ENCODE peak calls at places on chromosomes 3 and 15, in nine cellular contexts. One of them, this sample, is unnamed.

GRCh38 chr15:95626501-95627361 is 703.8 kb upstream of the NR2F2 start:
- DNase-seq in heart left ventricle: peak; percentile 53
- DNase-seq in cardiac muscle cell: peak; percentile 50
- DNase-seq in adrenal gland: no peak
- DNase-seq in endodermal cell: peak; percentile 61
- DNase-seq in left ventricle myocardium inferior: peak; percentile 22
- DNase-seq in OCI-LY7: no peak
- DNase-seq in esophagus squamous epithelium: no peak
- DNase-seq in keratinocyte: no peak
- DNase-seq in this sample: no peak

GRCh38 chr15:82951472-82952155 is 906 bp downstream of the HOMER2 start:
- DNase-seq in heart left ventricle: no peak
- DNase-seq in cardiac muscle cell: no peak
- DNase-seq in adrenal gland: no peak
- DNase-seq in endodermal cell: no peak
- DNase-seq in left ventricle myocardium inferior: no peak
- DNase-seq in OCI-LY7: no peak
- DNase-seq in esophagus squamous epithelium: no peak
- DNase-seq in keratinocyte: no peak
- DNase-seq in this sample: no peak

GRCh38 chr3:15313461-15313860 is 18.9 kb downstream of the SH3BP5 start:
- DNase-seq in heart left ventricle: no peak
- DNase-seq in cardiac muscle cell: peak; percentile 81
- DNase-seq in adrenal gland: no peak
- DNase-seq in endodermal cell: no peak
- DNase-seq in left ventricle myocardium inferior: no peak
- DNase-seq in OCI-LY7: no peak
- DNase-seq in esophagus squamous epithelium: no peak
- DNase-seq in keratinocyte: no peak
- DNase-seq in this sample: no peak

GRCh38 chr3:13528217-13528801 is 20.6 kb upstream of the FBLN2 start:
- DNase-seq in heart left ventricle: peak; percentile 56
- DNase-seq in cardiac muscle cell: peak; percentile 45
- DNase-seq in adrenal gland: no peak
- DNase-seq in endodermal cell: peak; percentile 89
- DNase-seq in left ventricle myocardium inferior: peak; percentile 42
- DNase-seq in OCI-LY7: no peak
- DNase-seq in esophagus squamous epithelium: no peak
- DNase-seq in keratinocyte: no peak
- DNase-seq in this sample: no peak

GRCh38 chr3:184911570-184911969 is 99.6 kb downstream of the VPS8 start:
- DNase-seq in heart left ventricle: no peak
- DNase-seq in cardiac muscle cell: no peak
- DNase-seq in adrenal gland: no peak
- DNase-seq in endodermal cell: no peak
- DNase-seq in left ventricle myocardium inferior: no peak
- DNase-seq in OCI-LY7: no peak
- DNase-seq in esophagus squamous epithelium: no peak
- DNase-seq in keratinocyte: no peak
- DNase-seq in this sample: no peak

GRCh38 chr3:112390783-112391641 is 58.1 kb downstream of the CD200 start:
- DNase-seq in heart left ventricle: no peak
- DNase-seq in cardiac muscle cell: no peak
- DNase-seq in adrenal gland: no peak
- DNase-seq in endodermal cell: peak; percentile 63
- DNase-seq in left ventricle myocardium inferior: no peak
- DNase-seq in OCI-LY7: no peak
- DNase-seq in esophagus squamous epithelium: no peak
- DNase-seq in keratinocyte: no peak
- DNase-seq in this sample: no peak

GRCh38 chr15:83837946-83838571 is 184.1 kb downstream of the ADAMTSL3 start:
- DNase-seq in heart left ventricle: peak; percentile 55
- DNase-seq in cardiac muscle cell: peak; percentile 65
- DNase-seq in adrenal gland: peak; percentile 21
- DNase-seq in endodermal cell: peak; percentile 84
- DNase-seq in left ventricle myocardium inferior: no peak
- DNase-seq in OCI-LY7: peak; percentile 3
- DNase-seq in esophagus squamous epithelium: no peak
- DNase-seq in keratinocyte: no peak
- DNase-seq in this sample: peak; percentile 76

GRCh38 chr15:51801391-51801835 is 28.0 kb upstream of the TMOD3 start:
- DNase-seq in heart left ventricle: peak; percentile 51
- DNase-seq in cardiac muscle cell: peak; percentile 45
- DNase-seq in adrenal gland: no peak
- DNase-seq in endodermal cell: peak; percentile 82
- DNase-seq in left ventricle myocardium inferior: peak; percentile 38
- DNase-seq in OCI-LY7: peak; percentile 49
- DNase-seq in esophagus squamous epithelium: no peak
- DNase-seq in keratinocyte: no peak
- DNase-seq in this sample: peak; percentile 32

GRCh38 chr3:159280326-159280725 is 478.5 kb downstream of the MFSD1 start:
- DNase-seq in heart left ventricle: no peak
- DNase-seq in cardiac muscle cell: no peak
- DNase-seq in adrenal gland: no peak
- DNase-seq in endodermal cell: no peak
- DNase-seq in left ventricle myocardium inferior: no peak
- DNase-seq in OCI-LY7: no peak
- DNase-seq in esophagus squamous epithelium: no peak
- DNase-seq in keratinocyte: no peak
- DNase-seq in this sample: no peak

GRCh38 chr3:184531580-184532290 is 29.9 kb upstream of the EPHB3 start:
- DNase-seq in heart left ventricle: no peak
- DNase-seq in cardiac muscle cell: no peak
- DNase-seq in adrenal gland: peak; percentile 9
- DNase-seq in endodermal cell: peak; percentile 20
- DNase-seq in left ventricle myocardium inferior: no peak
- DNase-seq in OCI-LY7: no peak
- DNase-seq in esophagus squamous epithelium: no peak
- DNase-seq in keratinocyte: no peak
- DNase-seq in this sample: peak; percentile 56

GRCh38 chr15:82113116-82113715 is 67.4 kb upstream of the MEX3B start:
- DNase-seq in heart left ventricle: no peak
- DNase-seq in cardiac muscle cell: no peak
- DNase-seq in adrenal gland: no peak
- DNase-seq in endodermal cell: no peak
- DNase-seq in left ventricle myocardium inferior: no peak
- DNase-seq in OCI-LY7: no peak
- DNase-seq in esophagus squamous epithelium: no peak
- DNase-seq in keratinocyte: no peak
- DNase-seq in this sample: no peak

GRCh38 chr3:64867204-64867603 is 179.4 kb upstream of the ADAMTS9 start:
- DNase-seq in heart left ventricle: no peak
- DNase-seq in cardiac muscle cell: no peak
- DNase-seq in adrenal gland: no peak
- DNase-seq in endodermal cell: no peak
- DNase-seq in left ventricle myocardium inferior: no peak
- DNase-seq in OCI-LY7: no peak
- DNase-seq in esophagus squamous epithelium: no peak
- DNase-seq in keratinocyte: no peak
- DNase-seq in this sample: no peak

GRCh38 chr15:77692614-77693013 is 59.9 kb upstream of the LINGO1 start:
- DNase-seq in heart left ventricle: no peak
- DNase-seq in cardiac muscle cell: no peak
- DNase-seq in adrenal gland: no peak
- DNase-seq in endodermal cell: no peak
- DNase-seq in left ventricle myocardium inferior: no peak
- DNase-seq in OCI-LY7: no peak
- DNase-seq in esophagus squamous epithelium: no peak
- DNase-seq in keratinocyte: no peak
- DNase-seq in this sample: no peak

GRCh38 chr3:110814170-110815007 is 257.2 kb upstream of the NECTIN3 start:
- DNase-seq in heart left ventricle: no peak
- DNase-seq in cardiac muscle cell: no peak
- DNase-seq in adrenal gland: no peak
- DNase-seq in endodermal cell: no peak
- DNase-seq in left ventricle myocardium inferior: no peak
- DNase-seq in OCI-LY7: no peak
- DNase-seq in esophagus squamous epithelium: no peak
- DNase-seq in keratinocyte: no peak
- DNase-seq in this sample: no peak

GRCh38 chr15:55389276-55389631 is 18.9 kb downstream of the CCPG1 start:
- DNase-seq in heart left ventricle: no peak
- DNase-seq in cardiac muscle cell: no peak
- DNase-seq in adrenal gland: no peak
- DNase-seq in endodermal cell: no peak
- DNase-seq in left ventricle myocardium inferior: no peak
- DNase-seq in OCI-LY7: no peak
- DNase-seq in esophagus squamous epithelium: no peak
- DNase-seq in keratinocyte: peak; percentile 44
- DNase-seq in this sample: no peak

GRCh38 chr15:41558400-41559238 is at the start of gene TYRO3:
- DNase-seq in heart left ventricle: peak; percentile 60
- DNase-seq in cardiac muscle cell: peak; percentile 76
- DNase-seq in adrenal gland: peak; percentile 72
- DNase-seq in endodermal cell: peak; percentile 85
- DNase-seq in left ventricle myocardium inferior: peak; percentile 64
- DNase-seq in OCI-LY7: peak; percentile 48
- DNase-seq in esophagus squamous epithelium: no peak
- DNase-seq in keratinocyte: no peak
- DNase-seq in this sample: peak; percentile 52

GRCh38 chr3:42728056-42728455 is 25.5 kb upstream of the HHATL start:
- DNase-seq in heart left ventricle: peak; percentile 77
- DNase-seq in cardiac muscle cell: no peak
- DNase-seq in adrenal gland: no peak
- DNase-seq in endodermal cell: no peak
- DNase-seq in left ventricle myocardium inferior: peak; percentile 53
- DNase-seq in OCI-LY7: no peak
- DNase-seq in esophagus squamous epithelium: no peak
- DNase-seq in keratinocyte: no peak
- DNase-seq in this sample: no peak

GRCh38 chr3:42723146-42723683 is 20.6 kb upstream of the HHATL start:
- DNase-seq in heart left ventricle: no peak
- DNase-seq in cardiac muscle cell: no peak
- DNase-seq in adrenal gland: no peak
- DNase-seq in endodermal cell: no peak
- DNase-seq in left ventricle myocardium inferior: no peak
- DNase-seq in OCI-LY7: no peak
- DNase-seq in esophagus squamous epithelium: no peak
- DNase-seq in keratinocyte: no peak
- DNase-seq in this sample: no peak

GRCh38 chr3:42721690-42722089 is 19.1 kb upstream of the HHATL start:
- DNase-seq in heart left ventricle: peak; percentile 22
- DNase-seq in cardiac muscle cell: no peak
- DNase-seq in adrenal gland: no peak
- DNase-seq in endodermal cell: no peak
- DNase-seq in left ventricle myocardium inferior: no peak
- DNase-seq in OCI-LY7: no peak
- DNase-seq in esophagus squamous epithelium: no peak
- DNase-seq in keratinocyte: no peak
- DNase-seq in this sample: no peak

GRCh38 chr3:42728668-42729364 is 26.2 kb upstream of the HHATL start:
- DNase-seq in heart left ventricle: no peak
- DNase-seq in cardiac muscle cell: no peak
- DNase-seq in adrenal gland: no peak
- DNase-seq in endodermal cell: no peak
- DNase-seq in left ventricle myocardium inferior: no peak
- DNase-seq in OCI-LY7: no peak
- DNase-seq in esophagus squamous epithelium: no peak
- DNase-seq in keratinocyte: no peak
- DNase-seq in this sample: no peak

GRCh38 chr3:42725454-42725853 is 22.9 kb upstream of the HHATL start:
- DNase-seq in heart left ventricle: no peak
- DNase-seq in cardiac muscle cell: no peak
- DNase-seq in adrenal gland: no peak
- DNase-seq in endodermal cell: no peak
- DNase-seq in left ventricle myocardium inferior: no peak
- DNase-seq in OCI-LY7: no peak
- DNase-seq in esophagus squamous epithelium: no peak
- DNase-seq in keratinocyte: no peak
- DNase-seq in this sample: no peak
- TF ChIP-seq CTCF in heart left ventricle: no peak
- TF ChIP-seq CTCF in cardiac muscle cell: no peak
- TF ChIP-seq CTCF in adrenal gland: no peak
- TF ChIP-seq CTCF in endodermal cell: no peak
- TF ChIP-seq CTCF in left ventricle myocardium inferior: no peak
- TF ChIP-seq CTCF in OCI-LY7: no peak
- TF ChIP-seq CTCF in esophagus squamous epithelium: no peak
- TF ChIP-seq CTCF in keratinocyte: no peak
- TF ChIP-seq CTCF in this sample: no peak

GRCh38 chr3:134368751-134369105 is 5.5 kb downstream of the AMOTL2 start:
- DNase-seq in heart left ventricle: no peak
- DNase-seq in cardiac muscle cell: no peak
- DNase-seq in adrenal gland: no peak
- DNase-seq in endodermal cell: peak; percentile 51
- DNase-seq in left ventricle myocardium inferior: no peak
- DNase-seq in OCI-LY7: no peak
- DNase-seq in esophagus squamous epithelium: no peak
- DNase-seq in keratinocyte: no peak
- DNase-seq in this sample: no peak
- H3K4me1 ChIP-seq in heart left ventricle: peaks cover 83% of the 10 kb centered on the region
- H3K4me1 ChIP-seq in cardiac muscle cell: peaks cover 44% of the 10 kb centered on the region
- H3K4me1 ChIP-seq in adrenal gland: peaks cover 43% of the 10 kb centered on the region
- H3K4me1 ChIP-seq in endodermal cell: peaks cover 67% of the 10 kb centered on the region
- H3K4me1 ChIP-seq in left ventricle myocardium inferior: peaks cover 99% of the 10 kb centered on the region
- H3K4me1 ChIP-seq in OCI-LY7: peaks cover 14% of the 10 kb centered on the region
- H3K4me1 ChIP-seq in esophagus squamous epithelium: peaks cover 46% of the 10 kb centered on the region
- H3K4me1 ChIP-seq in keratinocyte: peaks cover 85% of the 10 kb centered on the region
- H3K4me1 ChIP-seq in this sample: peaks cover 87% of the 10 kb centered on the region

GRCh38 chr3:109098245-109098644 is 19.7 kb downstream of the MORC1 start:
- DNase-seq in heart left ventricle: no peak
- DNase-seq in cardiac muscle cell: peak; percentile 19
- DNase-seq in adrenal gland: no peak
- DNase-seq in endodermal cell: peak; percentile 80
- DNase-seq in left ventricle myocardium inferior: no peak
- DNase-seq in OCI-LY7: peak; percentile 10
- DNase-seq in esophagus squamous epithelium: no peak
- DNase-seq in keratinocyte: no peak
- DNase-seq in this sample: peak; percentile 29
- TF ChIP-seq CTCF in heart left ventricle: no peak
- TF ChIP-seq CTCF in cardiac muscle cell: no peak
- TF ChIP-seq CTCF in adrenal gland: no peak
- TF ChIP-seq CTCF in endodermal cell: peak; percentile 74
- TF ChIP-seq CTCF in left ventricle myocardium inferior: peak; percentile 19
- TF ChIP-seq CTCF in OCI-LY7: peak; percentile 63
- TF ChIP-seq CTCF in esophagus squamous epithelium: no peak
- TF ChIP-seq CTCF in keratinocyte: peak; percentile 20
- TF ChIP-seq CTCF in this sample: peak; percentile 39

DNA sequence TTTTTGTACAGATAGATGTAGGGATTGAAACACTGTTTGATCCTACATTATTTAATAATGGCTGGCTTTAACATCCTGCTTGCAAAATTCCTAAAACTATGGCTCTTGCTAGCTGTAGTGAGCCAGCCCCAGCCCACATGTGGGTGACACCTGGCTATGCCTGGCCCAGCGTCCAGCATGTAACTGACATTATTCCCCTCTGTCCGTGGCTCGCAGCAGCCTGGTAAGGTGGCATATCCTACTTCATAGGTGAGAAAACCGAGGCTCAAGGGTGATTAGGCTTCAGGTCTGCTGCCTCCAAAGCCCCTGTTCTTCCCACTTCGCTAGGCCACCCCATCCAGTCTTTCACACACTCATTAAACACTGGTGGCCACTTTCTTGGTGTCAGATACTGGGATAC is 1.6 kb downstream of the CALML4 start:
- DNase-seq in heart left ventricle: no peak
- DNase-seq in cardiac muscle cell: no peak
- DNase-seq in adrenal gland: no peak
- DNase-seq in endodermal cell: no peak
- DNase-seq in left ventricle myocardium inferior: no peak
- DNase-seq in OCI-LY7: no peak
- DNase-seq in esophagus squamous epithelium: no peak
- DNase-seq in keratinocyte: no peak
- DNase-seq in this sample: no peak
- H3K4me1 ChIP-seq in heart left ventricle: peaks cover 15% of the 10 kb centered on the region
- H3K4me1 ChIP-seq in cardiac muscle cell: peaks cover 21% of the 10 kb centered on the region
- H3K4me1 ChIP-seq in adrenal gland: peaks cover 25% of the 10 kb centered on the region
- H3K4me1 ChIP-seq in endodermal cell: peaks cover 13% of the 10 kb centered on the region
- H3K4me1 ChIP-seq in left ventricle myocardium inferior: peaks cover 44% of the 10 kb centered on the region
- H3K4me1 ChIP-seq in OCI-LY7: peaks cover 28% of the 10 kb centered on the region
- H3K4me1 ChIP-seq in esophagus squamous epithelium: peaks cover 14% of the 10 kb centered on the region
- H3K4me1 ChIP-seq in keratinocyte: peaks cover 14% of the 10 kb centered on the region
- H3K4me1 ChIP-seq in this sample: peaks cover 51% of the 10 kb centered on the region